ENCODE peak calls at places on chromosomes 5 and 9, in seven cellular contexts. N is tibial artery; B is effector memory CD4-positive, alpha-beta T cell; K is transverse colon; A is neuronal stem cell; H is H9; S is pancreas. M is an unnamed sample.

GRCh38 chr5:83097582-83098265 is 20.4 kb downstream of the XRCC4 start:
- DNase-seq in N (no peak), B (no peak), K (no peak), A (no peak), H (no peak), S (no peak), M (no peak)

GRCh38 chr5:150783422-150783928 is 4.9 kb downstream of the SMIM3 start:
- DNase-seq in N (peak; percentile 76), B (peak; percentile 67), K (peak; percentile 78), A (no peak), H (peak; percentile 84), S (no peak), M (peak; percentile 52)

GRCh38 chr9:118318770-118319443 is 614.7 kb downstream of the TLR4 start:
- DNase-seq in N (no peak), B (no peak), K (no peak), A (no peak), H (no peak), S (no peak), M (no peak)

GRCh38 chr9:16236882-16237281 is 633.6 kb downstream of the BNC2 start:
- DNase-seq in N (no peak), B (no peak), K (no peak), A (no peak), H (no peak), S (no peak), M (no peak)

GRCh38 chr5:22391956-22392355 is 461.2 kb downstream of the CDH12 start:
- DNase-seq in N (no peak), B (no peak), K (no peak), A (no peak), H (no peak), S (no peak), M (no peak)

GRCh38 chr5:174195517-174195916 is 150.0 kb downstream of the NSG2 start:
- DNase-seq in N (no peak), B (no peak), K (no peak), A (peak; percentile 29), H (peak; percentile 46), S (no peak), M (no peak)

GRCh38 chr5:74562116-74562515 is 78.4 kb downstream of the ENC1 start:
- DNase-seq in N (no peak), B (no peak), K (no peak), A (no peak), H (no peak), S (no peak), M (no peak)

GRCh38 chr9:106560540-106560939 is 302.4 kb upstream of the ZNF462 start:
- DNase-seq in N (no peak), B (no peak), K (no peak), A (no peak), H (no peak), S (no peak), M (no peak)

GRCh38 chr5:53962306-53962705 is 348.1 kb downstream of the ARL15 start:
- DNase-seq in N (no peak), B (no peak), K (no peak), A (no peak), H (no peak), S (no peak), M (no peak)

GRCh38 chr5:172312286-172312685 is 28.7 kb upstream of the UBTD2 start:
- DNase-seq in N (no peak), B (no peak), K (no peak), A (no peak), H (no peak), S (no peak), M (no peak)

GRCh38 chr9:95783426-95783975 is 92.0 kb upstream of the ERCC6L2 start:
- DNase-seq in N (no peak), B (no peak), K (no peak), A (no peak), H (no peak), S (no peak), M (no peak)

GRCh38 chr5:16534280-16534679 is 68.7 kb upstream of the ZNF622 start:
- DNase-seq in N (no peak), B (no peak), K (no peak), A (no peak), H (no peak), S (no peak), M (no peak)

GRCh38 chr9:115957571-115957970 is 196.0 kb upstream of the PAPPA start:
- DNase-seq in N (no peak), B (no peak), K (no peak), A (no peak), H (no peak), S (no peak), M (no peak)

GRCh38 chr5:115190388-115190787 is 20.7 kb upstream of the TRIM36 start:
- DNase-seq in N (no peak), B (no peak), K (peak; percentile 41), A (no peak), H (no peak), S (no peak), M (no peak)

GRCh38 chr5:132684922-132685720 is 11.3 kb downstream of the IL4 start:
- DNase-seq in N (no peak), B (no peak), K (no peak), A (no peak), H (no peak), S (no peak), M (no peak)

GRCh38 chr5:35166043-35166442 is 64.2 kb downstream of the PRLR start:
- DNase-seq in N (no peak), B (no peak), K (no peak), A (no peak), H (no peak), S (no peak), M (no peak)

GRCh38 chr9:129887210-129888084 is 52.2 kb downstream of the USP20 start:
- DNase-seq in N (peak; percentile 54), B (peak; percentile 71), K (peak; percentile 45), A (no peak), H (no peak), S (no peak), M (no peak)

GRCh38 chr9:20580673-20581072 is 41.6 kb downstream of the MLLT3 start:
- DNase-seq in N (no peak), B (no peak), K (no peak), A (no peak), H (no peak), S (no peak), M (no peak)

GRCh38 chr5:68332546-68332945 is 117.0 kb downstream of the PIK3R1 start:
- DNase-seq in N (no peak), B (no peak), K (no peak), A (no peak), H (no peak), S (no peak), M (no peak)

GRCh38 chr5:127746756-127747155 is 43.6 kb downstream of the CCDC192 start:
- DNase-seq in N (no peak), B (no peak), K (no peak), A (no peak), H (no peak), S (no peak), M (no peak)

GRCh38 chr9:14179449-14179848 is 134.5 kb downstream of the NFIB start:
- DNase-seq in N (no peak), B (no peak), K (peak; percentile 20), A (no peak), H (no peak), S (no peak), M (no peak)

GRCh38 chr9:129574911-129575574 is 45.9 kb downstream of the C9orf50 start:
- DNase-seq in N (no peak), B (no peak), K (no peak), A (no peak), H (no peak), S (no peak), M (no peak)

GRCh38 chr5:14206028-14206725 is 63.0 kb downstream of the TRIO start:
- DNase-seq in N (no peak), B (no peak), K (no peak), A (no peak), H (no peak), S (no peak), M (no peak)

GRCh38 chr5:14204011-14204670 is 61.0 kb downstream of the TRIO start:
- DNase-seq in N (no peak), B (no peak), K (no peak), A (no peak), H (no peak), S (no peak), M (no peak)

GRCh38 chr5:14201325-14202061 is 58.4 kb downstream of the TRIO start:
- DNase-seq in N (no peak), B (no peak), K (no peak), A (no peak), H (no peak), S (no peak), M (no peak)

GRCh38 chr5:14202462-14202861 is 59.3 kb downstream of the TRIO start:
- DNase-seq in N (no peak), B (no peak), K (peak; percentile 19), A (no peak), H (no peak), S (no peak), M (no peak)

GRCh38 chr5:14204785-14205321 is 61.7 kb downstream of the TRIO start:
- DNase-seq in N (peak; percentile 68), B (no peak), K (peak; percentile 81), A (no peak), H (no peak), S (no peak), M (peak; percentile 47)
- H3K4me1 ChIP-seq in N (peaks cover 32% of the 10 kb centered on the region), B (no peaks in the 10 kb centered on the region), K (peaks cover 73% of the 10 kb centered on the region), A (peaks cover 19% of the 10 kb centered on the region), H (peaks cover 2% of the 10 kb centered on the region), S (no peaks in the 10 kb centered on the region), M (peaks cover 25% of the 10 kb centered on the region)

DNA sequence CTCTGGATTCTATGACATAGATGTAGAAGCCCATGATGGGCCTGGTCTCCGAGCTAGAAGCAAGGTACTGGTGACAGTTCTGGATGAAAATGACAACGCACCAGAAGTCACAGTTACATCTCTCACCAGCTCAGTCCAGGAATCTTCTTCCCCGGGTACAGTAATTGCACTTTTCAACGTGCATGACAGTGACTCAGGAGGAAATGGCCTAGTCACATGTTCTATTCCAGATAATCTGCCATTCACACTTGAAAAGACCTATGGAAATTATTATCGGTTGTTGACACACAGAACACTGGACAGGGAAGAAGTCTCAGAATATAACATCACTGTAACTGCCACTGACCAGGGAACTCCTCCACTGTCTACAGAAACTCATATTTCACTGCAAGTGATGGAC is 1.3 kb downstream of the PCDHGA4 start:
- DNase-seq in N (no peak), B (no peak), K (no peak), A (no peak), H (no peak), S (no peak), M (no peak)
- H3K9me3 ChIP-seq in N (no peaks in the 10 kb centered on the region), B (no peaks in the 10 kb centered on the region), K (peaks cover 79% of the 10 kb centered on the region), A (peaks cover 70% of the 10 kb centered on the region), H (peaks cover 29% of the 10 kb centered on the region), S (peaks cover 5% of the 10 kb centered on the region), M (no peaks in the 10 kb centered on the region)

GRCh38 chr5:944621-944927 is 51.9 kb downstream of the TRIP13 start:
- DNase-seq in N (no peak), B (no peak), K (no peak), A (no peak), H (no peak), S (no peak), M (no peak)
- H3K27me3 ChIP-seq in N (no peaks in the 10 kb centered on the region), B (no peaks in the 10 kb centered on the region), K (peaks cover 56% of the 10 kb centered on the region), A (no peaks in the 10 kb centered on the region), H (no peaks in the 10 kb centered on the region), S (peaks cover 4% of the 10 kb centered on the region), M (peaks cover 53% of the 10 kb centered on the region)

GRCh38 chr9:72354704-72355103 is 10.3 kb downstream of the ZFAND5 start:
- DNase-seq in N (no peak), B (no peak), K (no peak), A (no peak), H (no peak), S (no peak), M (no peak)
- H3K4me1 ChIP-seq in N (peaks cover 39% of the 10 kb centered on the region), B (no peaks in the 10 kb centered on the region), K (peaks cover 56% of the 10 kb centered on the region), A (no peaks in the 10 kb centered on the region), H (no peaks in the 10 kb centered on the region), S (peaks cover 30% of the 10 kb centered on the region), M (peaks cover 53% of the 10 kb centered on the region)

M was measured in gastrocnemius medialis.